ENCODE peak calls at places on chromosome 1, in nine cellular contexts. V is body of pancreas, M is T47D, F is SJSA1, Z is suprapubic skin, Y is amniotic stem cell, X is adrenal gland, O is BJ, U is AG09309. H is an unnamed sample.

GRCh38 chr1:12460911-12461621 is 156.9 kb downstream of the DHRS3 start:
- DNase-seq in U (no peak), Y (no peak), Z (no peak), O (no peak), X (no peak), M (no peak), V (peak; percentile 79), F (no peak), H (no peak)

GRCh38 chr1:226001088-226001487 is 1.9 kb upstream of the SDE2 start:
- DNase-seq in F (no peak), U (no peak), Y (no peak), M (no peak), O (no peak), X (no peak), V (no peak), Z (no peak), H (no peak)

GRCh38 chr1:153583976-153584375 is 18.3 kb upstream of the S100A2 start:
- DNase-seq in O (no peak), U (no peak), M (no peak), X (no peak), F (no peak), V (no peak), Z (no peak), Y (no peak), H (no peak)

GRCh38 chr1:41108696-41109284 is 87.3 kb upstream of the SLFNL1 start:
- DNase-seq in Z (no peak), X (no peak), V (no peak), Y (no peak), O (no peak), M (no peak), U (no peak), F (no peak), H (no peak)

GRCh38 chr1:115641762-115642167 is at the start of gene VANGL1:
- DNase-seq in V (peak; percentile 76), X (peak; percentile 70), Y (no peak), F (peak; percentile 75), O (no peak), U (no peak), M (peak; percentile 81), Z (no peak), H (peak; percentile 90)

GRCh38 chr1:226736908-226737818 is 1.9 kb downstream of the ITPKB start:
- DNase-seq in Y (peak; percentile 2), F (no peak), V (no peak), X (peak; percentile 31), Z (no peak), O (no peak), U (no peak), M (no peak), H (no peak)

GRCh38 chr1:34924759-34925555 is 4.5 kb downstream of the DLGAP3 start:
- DNase-seq in Y (peak; percentile 31), O (no peak), M (peak; percentile 85), F (peak; percentile 75), X (peak; percentile 79), V (peak; percentile 66), U (peak; percentile 7), Z (no peak), H (no peak)

GRCh38 chr1:11413907-11414495 is 65.0 kb upstream of the DISP3 start:
- DNase-seq in U (no peak), X (no peak), F (no peak), Z (no peak), V (no peak), O (no peak), M (no peak), Y (no peak), H (no peak)

GRCh38 chr1:54833146-54833545 is 32.0 kb upstream of the TTC22 start:
- DNase-seq in O (no peak), M (no peak), Z (peak; percentile 58), F (peak; percentile 28), X (no peak), U (no peak), Y (no peak), V (no peak), H (peak; percentile 70)

GRCh38 chr1:58089898-58090535 is 456.5 kb downstream of the OMA1 start:
- DNase-seq in Z (no peak), Y (no peak), V (no peak), X (no peak), U (no peak), F (no peak), O (no peak), M (no peak), H (no peak)

GRCh38 chr1:66929999-66930822 is 5.4 kb downstream of the MIER1 start:
- DNase-seq in V (peak; percentile 93), U (peak; percentile 55), X (peak; percentile 95), M (peak; percentile 41), Z (peak; percentile 95), F (peak; percentile 96), Y (peak; percentile 82), O (peak; percentile 60), H (peak; percentile 97)

GRCh38 chr1:71049951-71050598 is 2.5 kb upstream of the PTGER3 start:
- DNase-seq in V (no peak), O (peak; percentile 12), U (no peak), Y (peak; percentile 69), Z (no peak), M (peak; percentile 31), F (no peak), X (no peak), H (no peak)

GRCh38 chr1:107142370-107142668 is 1.5 kb downstream of the NTNG1 start:
- DNase-seq in X (no peak), V (no peak), F (no peak), O (no peak), Y (no peak), U (no peak), Z (no peak), M (no peak), H (no peak)

GRCh38 chr1:68770817-68771216 is 273.9 kb upstream of the DEPDC1 start:
- DNase-seq in Z (no peak), F (no peak), X (no peak), Y (no peak), O (no peak), U (no peak), M (no peak), V (no peak), H (no peak)

GRCh38 chr1:38527373-38527966 is 332.1 kb downstream of the RRAGC start:
- DNase-seq in Y (no peak), O (no peak), X (no peak), U (no peak), M (peak; percentile 51), Z (no peak), V (no peak), F (no peak), H (no peak)

GRCh38 chr1:143584508-143584907 is 387.3 kb downstream of the FAM72C start:
- DNase-seq in U (no peak), M (no peak), F (no peak), Y (no peak), V (no peak), O (no peak), Z (no peak), X (no peak), H (no peak)

GRCh38 chr1:45913183-45913924 is 109.9 kb downstream of the MAST2 start:
- DNase-seq in Y (peak; percentile 28), F (no peak), M (no peak), Z (no peak), V (no peak), O (peak; percentile 90), U (peak; percentile 95), X (peak; percentile 76), H (no peak)

GRCh38 chr1:167409183-167409582 is 109.1 kb downstream of the CD247 start:
- DNase-seq in V (no peak), X (no peak), Y (no peak), Z (no peak), M (no peak), U (no peak), O (no peak), F (no peak), H (no peak)

GRCh38 chr1:173405758-173406344 is 71.3 kb upstream of the PRDX6 start:
- DNase-seq in M (peak; percentile 14), Z (no peak), Y (peak; percentile 48), U (no peak), X (no peak), F (no peak), O (no peak), V (no peak), H (no peak)

GRCh38 chr1:169024800-169025253 is 81.7 kb upstream of the ATP1B1 start:
- DNase-seq in M (no peak), O (no peak), X (no peak), Y (no peak), V (no peak), Z (no peak), U (no peak), F (no peak), H (no peak)

GRCh38 chr1:110056284-110056680 is 14.2 kb downstream of the ALX3 start:
- DNase-seq in V (no peak), U (no peak), O (no peak), Y (no peak), F (no peak), X (no peak), Z (no peak), M (no peak), H (no peak)

GRCh38 chr1:88847618-88848017 is 43.7 kb downstream of the GTF2B start:
- DNase-seq in F (no peak), X (no peak), V (no peak), Y (no peak), U (no peak), M (no peak), Z (no peak), O (no peak), H (no peak)

GRCh38 chr1:63368131-63368530 is 704 bp downstream of the ALG6 start:
- DNase-seq in Z (no peak), U (no peak), F (no peak), Y (no peak), M (no peak), O (no peak), V (no peak), X (no peak), H (no peak)

GRCh38 chr1:55211456-55211855 is 3.7 kb downstream of the USP24 start:
- DNase-seq in M (no peak), F (no peak), V (no peak), X (no peak), Z (no peak), U (no peak), O (no peak), Y (no peak), H (no peak)

GRCh38 chr1:73593804-73594203 is 604.2 kb downstream of the LRRIQ3 start:
- DNase-seq in F (peak; percentile 48), O (no peak), X (no peak), M (no peak), Z (no peak), U (no peak), Y (no peak), V (no peak), H (no peak)

GRCh38 chr1:216960716-216961115 is 237.5 kb upstream of the ESRRG start:
- DNase-seq in F (no peak), Z (no peak), X (no peak), O (no peak), U (no peak), V (no peak), M (no peak), Y (no peak), H (no peak)

GRCh38 chr1:181743878-181744312 is 260.6 kb downstream of the CACNA1E start:
- DNase-seq in Y (no peak), X (no peak), Z (no peak), U (no peak), V (no peak), F (no peak), O (no peak), M (no peak), H (no peak)

GRCh38 chr1:242243472-242243871 is 244.6 kb upstream of the MAP1LC3C start:
- DNase-seq in M (no peak), O (no peak), X (no peak), F (no peak), Z (no peak), Y (no peak), U (no peak), V (no peak), H (no peak)

GRCh38 chr1:23590058-23590783 is 30.9 kb upstream of the ID3 start:
- DNase-seq in U (no peak), F (no peak), O (no peak), Z (no peak), X (no peak), V (no peak), Y (no peak), M (no peak), H (no peak)

GRCh38 chr1:100535264-100535663 is 2.7 kb upstream of the GPR88 start:
- DNase-seq in M (no peak), Z (no peak), X (no peak), V (no peak), U (no peak), F (no peak), Y (no peak), O (no peak), H (no peak)

GRCh38 chr1:57423135-57424131 is at the start of gene DAB1:
- DNase-seq in U (no peak), F (peak; percentile 41), O (no peak), X (no peak), V (no peak), Y (no peak), Z (no peak), M (no peak), H (no peak)